ENCODE peak calls at places on chromosomes 2 and 18, in six cellular contexts. D, I, G, E, F and W are unnamed samples.

GRCh38 chr2:176642074-176642473 is 372.8 kb downstream of the MTX2 start:
- DNase-seq in D (peak), I (no peak), G (no peak), E (no peak), F (no peak), W (no peak)

GRCh38 chr2:111919794-111920608 is 21.6 kb downstream of the MERTK start:
- DNase-seq in D (no peak), I (no peak), G (no peak), E (peak), F (peak), W (no peak)

GRCh38 chr2:86135653-86136052 is 29.6 kb downstream of the PTCD3 start:
- DNase-seq in D (no peak), I (no peak), G (no peak), E (no peak), F (no peak), W (no peak)

GRCh38 chr18:29737620-29738019 is 1304.9 kb downstream of the DSC3 start:
- DNase-seq in D (no peak), I (no peak), G (no peak), E (no peak), F (no peak), W (no peak)

GRCh38 chr2:37881397-37881796 is 43.7 kb upstream of the RMDN2 start:
- DNase-seq in D (no peak), I (no peak), G (no peak), E (no peak), F (no peak), W (no peak)

GRCh38 chr2:109457811-109458210 is 156.0 kb downstream of the SEPTIN10 start:
- DNase-seq in D (no peak), I (no peak), G (no peak), E (no peak), F (no peak), W (no peak)

GRCh38 chr18:26468931-26469340 is 79.4 kb downstream of the KCTD1 start:
- DNase-seq in D (no peak), I (no peak), G (peak), E (peak), F (no peak), W (no peak)

GRCh38 chr18:48947583-48947982 is 3.2 kb downstream of the SMAD7 start:
- DNase-seq in D (no peak), I (no peak), G (no peak), E (peak), F (no peak), W (no peak)

GRCh38 chr2:181106229-181106628 is 125.8 kb downstream of the UBE2E3 start:
- DNase-seq in D (no peak), I (no peak), G (no peak), E (no peak), F (no peak), W (peak)

GRCh38 chr2:73359915-73360697 is 25.5 kb upstream of the ALMS1 start:
- DNase-seq in D (no peak), I (no peak), G (no peak), E (no peak), F (peak), W (no peak)

GRCh38 chr2:148926291-148926961 is 51.4 kb downstream of the KIF5C start:
- DNase-seq in D (peak), I (no peak), G (peak), E (peak), F (peak), W (no peak)

GRCh38 chr2:1910562-1911256 is 166.4 kb upstream of the PXDN start:
- DNase-seq in D (no peak), I (no peak), G (no peak), E (no peak), F (peak), W (no peak)

GRCh38 chr2:180983468-180984388 is 3.3 kb downstream of the UBE2E3 start:
- DNase-seq in D (peak), I (no peak), G (peak), E (peak), F (peak), W (no peak)

GRCh38 chr2:86751778-86752177 is 31.7 kb downstream of the RMND5A start:
- DNase-seq in D (no peak), I (no peak), G (no peak), E (no peak), F (no peak), W (no peak)

GRCh38 chr2:204982303-204982702 is 437.0 kb downstream of the PARD3B start:
- DNase-seq in D (no peak), I (no peak), G (peak), E (no peak), F (peak), W (no peak)

GRCh38 chr2:60989256-60989655 is 28.3 kb upstream of the PEX13 start:
- DNase-seq in D (no peak), I (no peak), G (peak), E (no peak), F (no peak), W (no peak)

GRCh38 chr2:154427453-154427852 is 271.0 kb upstream of the KCNJ3 start:
- DNase-seq in D (no peak), I (no peak), G (no peak), E (no peak), F (no peak), W (no peak)

GRCh38 chr18:79884296-79884962 is 67.0 kb downstream of the SLC66A2 start:
- DNase-seq in D (no peak), I (no peak), G (no peak), E (no peak), F (no peak), W (no peak)

DNA sequence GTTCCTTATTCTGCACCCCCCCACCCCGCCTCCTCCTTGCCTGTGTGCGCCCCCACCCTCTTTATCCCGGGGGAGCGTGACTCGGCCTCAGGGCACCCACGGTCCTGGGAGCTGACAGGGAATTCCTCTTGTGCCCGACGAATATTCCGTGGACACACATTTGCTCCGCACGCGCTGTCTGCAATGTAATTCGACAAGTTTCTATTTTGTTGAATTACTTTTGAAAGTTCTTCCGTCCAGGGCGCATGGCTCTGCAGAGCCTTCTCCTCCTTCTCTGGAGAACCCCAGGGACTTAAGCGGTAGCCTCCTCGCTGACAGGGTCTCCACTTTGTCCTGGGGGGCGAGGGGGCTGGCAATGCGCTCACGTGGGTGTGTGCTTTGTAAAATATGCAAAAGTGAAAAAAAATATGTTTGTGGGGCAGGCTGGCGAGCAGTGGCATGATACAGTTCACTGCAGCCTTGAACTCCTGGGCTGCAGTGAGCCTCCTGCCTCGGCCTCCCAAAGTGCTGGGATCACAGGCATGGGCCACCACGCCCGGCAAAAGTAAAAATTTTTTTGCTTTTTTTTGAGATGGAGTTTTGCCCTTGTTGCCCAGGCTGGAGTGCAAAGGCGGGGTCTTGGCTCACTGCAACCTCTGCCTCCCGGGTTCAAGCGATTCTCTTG is 632 bp upstream of the PDIA6 start:
- DNase-seq in D (no peak), I (no peak), G (no peak), E (no peak), F (no peak), W (no peak)
- TF ChIP-seq CTCF in D (no peak), I (no peak), G (no peak), E (no peak), F (no peak), W (no peak)

GRCh38 chr2:47520825-47521665 is 118.1 kb downstream of the MSH2 start:
- DNase-seq in D (peak), I (no peak), G (peak), E (peak), F (peak), W (no peak)
- TF ChIP-seq CTCF in D (peak), I (no peak), G (peak), E (peak), F (peak), W (peak)

GRCh38 chr18:76098728-76099514 is 396.1 kb downstream of the ZNF516 start:
- DNase-seq in D (no peak), I (no peak), G (no peak), E (no peak), F (no peak), W (no peak)
- TF ChIP-seq CTCF in D (no peak), I (no peak), G (no peak), E (no peak), F (no peak), W (no peak)

GRCh38 chr2:210713122-210713521 is 156.7 kb downstream of the CPS1 start:
- DNase-seq in D (no peak), I (no peak), G (no peak), E (no peak), F (no peak), W (no peak)
- TF ChIP-seq CTCF in D (no peak), I (no peak), G (no peak), E (no peak), F (no peak), W (no peak)

DNA sequence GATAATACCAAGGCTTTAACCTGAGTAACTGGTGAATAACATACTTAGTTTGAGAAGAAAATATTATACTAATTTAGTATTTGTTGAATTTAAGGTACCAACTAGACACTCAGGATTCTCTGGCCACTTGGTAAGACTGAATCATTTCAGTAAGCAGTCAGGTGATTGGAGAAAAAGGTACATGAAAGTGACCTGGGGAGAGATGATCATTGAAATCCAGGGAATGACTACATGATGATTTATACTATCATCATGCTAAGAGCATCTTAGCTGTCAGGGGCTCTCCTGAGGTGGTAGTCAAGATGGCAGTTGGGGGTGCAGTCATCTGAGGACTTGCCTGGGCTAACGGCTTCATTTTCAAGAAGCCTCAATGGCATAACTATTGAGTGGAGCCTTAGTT is 571.2 kb upstream of the ACVR2A start:
- DNase-seq in D (no peak), I (no peak), G (no peak), E (no peak), F (no peak), W (no peak)
- TF ChIP-seq CTCF in D (no peak), I (no peak), G (no peak), E (no peak), F (no peak), W (no peak)

GRCh38 chr2:50859110-50859509 is 172.8 kb downstream of the NRXN1 start:
- DNase-seq in D (no peak), I (no peak), G (no peak), E (no peak), F (no peak), W (no peak)
- TF ChIP-seq CTCF in D (no peak), I (no peak), G (no peak), E (no peak), F (no peak), W (no peak)

GRCh38 chr2:39730685-39731302 is 48.3 kb downstream of the THUMPD2 start:
- DNase-seq in D (peak), I (no peak), G (peak), E (no peak), F (peak), W (no peak)
- TF ChIP-seq CTCF in D (peak), I (no peak), G (peak), E (peak), F (peak), W (peak)

GRCh38 chr2:8544168-8544785 is 137.6 kb upstream of the ID2 start:
- DNase-seq in D (no peak), I (no peak), G (no peak), E (no peak), F (no peak), W (no peak)

GRCh38 chr2:8546319-8547283 is 135.3 kb upstream of the ID2 start:
- DNase-seq in D (no peak), I (no peak), G (no peak), E (no peak), F (no peak), W (no peak)

GRCh38 chr2:8545676-8546318 is 136.1 kb upstream of the ID2 start:
- DNase-seq in D (no peak), I (no peak), G (no peak), E (no peak), F (no peak), W (no peak)

GRCh38 chr2:8543412-8544167 is 138.3 kb upstream of the ID2 start:
- DNase-seq in D (peak), I (peak), G (no peak), E (peak), F (peak), W (peak)

GRCh38 chr2:8544786-8545631 is 136.8 kb upstream of the ID2 start:
- DNase-seq in D (peak), I (no peak), G (peak), E (peak), F (peak), W (peak)
- TF ChIP-seq CTCF in D (peak), I (no peak), G (peak), E (no peak), F (peak), W (peak)